ENCODE peak calls at places on chromosome 2, in eight cellular contexts. T is RCC 7860, L is GM12891, C is cardiac muscle cell, G is ELF-1, A is A549, B is NCI-H2029, X is AML-193. M is an unnamed sample.

GRCh38 chr2:47344890-47345583 is 57.9 kb upstream of the MSH2 start:
- DNase-seq in T (peak; percentile 93), L (no peak), C (peak; percentile 80), G (peak; percentile 99), A (peak; percentile 99), B (peak; percentile 92), X (no peak), M (peak; percentile 74)

GRCh38 chr2:217103752-217104540 is 244.1 kb upstream of the TNP1 start:
- DNase-seq in T (peak; percentile 81), L (no peak), C (no peak), G (no peak), A (no peak), B (no peak), X (no peak), M (no peak)

GRCh38 chr2:18585526-18585925 is 3.8 kb downstream of the NT5C1B start:
- DNase-seq in T (no peak), L (no peak), C (no peak), G (no peak), A (no peak), B (no peak), X (no peak), M (no peak)

GRCh38 chr2:209371407-209371806 is 52.4 kb upstream of the MAP2 start:
- DNase-seq in T (no peak), L (no peak), C (no peak), G (no peak), A (no peak), B (no peak), X (no peak), M (no peak)

GRCh38 chr2:154720642-154721041 is 22.1 kb downstream of the KCNJ3 start:
- DNase-seq in T (no peak), L (no peak), C (no peak), G (no peak), A (no peak), B (no peak), X (no peak), M (no peak)

GRCh38 chr2:70516596-70516995 is 37.0 kb downstream of the TGFA start:
- DNase-seq in T (peak; percentile 79), L (peak; percentile 51), C (no peak), G (no peak), A (peak; percentile 71), B (no peak), X (no peak), M (no peak)

GRCh38 chr2:171430516-171431410 is 3.0 kb downstream of the METTL8 start:
- DNase-seq in T (no peak), L (no peak), C (peak; percentile 49), G (no peak), A (no peak), B (no peak), X (no peak), M (no peak)

GRCh38 chr2:127622561-127623387 is 23.2 kb upstream of the GPR17 start:
- DNase-seq in T (no peak), L (peak; percentile 6), C (no peak), G (no peak), A (no peak), B (no peak), X (no peak), M (no peak)

GRCh38 chr2:120852200-120852815 is 116.6 kb downstream of the GLI2 start:
- DNase-seq in T (no peak), L (no peak), C (no peak), G (no peak), A (no peak), B (no peak), X (no peak), M (no peak)

M was measured in LNCaP clone FGC.